ENCODE peak calls at places on chromosome 12, in five cellular contexts. D is mesothelial cell of epicardium, B is OCI-LY7, K is HepG2, J is cardiac muscle cell. A is an unnamed sample.

GRCh38 chr12:55250944-55251343 is 6.5 kb downstream of the OR6C74 start:
- DNase-seq in D (no peak), B (no peak), K (peak), J (no peak), A (no peak)

GRCh38 chr12:108694812-108695278 is 36.5 kb downstream of the CORO1C start:
- DNase-seq in D (no peak), B (no peak), K (no peak), J (no peak), A (no peak)

GRCh38 chr12:118436986-118437385 is 60.6 kb downstream of the SUDS3 start:
- DNase-seq in D (no peak), B (no peak), K (no peak), J (no peak), A (no peak)

GRCh38 chr12:49890096-49890461 is 13.6 kb downstream of the FAIM2 start:
- DNase-seq in D (no peak), B (no peak), K (no peak), J (no peak), A (no peak)

GRCh38 chr12:24608637-24609285 is 340.1 kb downstream of the BCAT1 start:
- DNase-seq in D (no peak), B (no peak), K (no peak), J (no peak), A (no peak)

GRCh38 chr12:46445551-46446235 is 73.1 kb upstream of the SLC38A2 start:
- DNase-seq in D (no peak), B (no peak), K (no peak), J (no peak), A (no peak)

GRCh38 chr12:81081726-81082125 is 3.8 kb downstream of the ACSS3 start:
- DNase-seq in D (no peak), B (no peak), K (no peak), J (no peak), A (no peak)

GRCh38 chr12:99915251-99916082 is 69.3 kb downstream of the ANKS1B start:
- DNase-seq in D (no peak), B (no peak), K (no peak), J (no peak), A (no peak)

GRCh38 chr12:110312581-110313360 is 31.7 kb downstream of the ATP2A2 start:
- DNase-seq in D (no peak), B (no peak), K (no peak), J (no peak), A (no peak)

GRCh38 chr12:52515927-52516831 is 4.0 kb downstream of the KRT5 start:
- DNase-seq in D (no peak), B (no peak), K (no peak), J (no peak), A (no peak)

GRCh38 chr12:9344540-9344939 is 136.3 kb upstream of the PZP start:
- DNase-seq in D (no peak), B (no peak), K (no peak), J (no peak), A (no peak)

GRCh38 chr12:122421815-122422737 is at the start of gene CLIP1:
- DNase-seq in D (peak), B (peak), K (peak), J (peak), A (no peak)

GRCh38 chr12:57213068-57213715 is 3.4 kb upstream of the NXPH4 start:
- DNase-seq in D (peak), B (peak), K (peak), J (peak), A (peak)

DNA sequence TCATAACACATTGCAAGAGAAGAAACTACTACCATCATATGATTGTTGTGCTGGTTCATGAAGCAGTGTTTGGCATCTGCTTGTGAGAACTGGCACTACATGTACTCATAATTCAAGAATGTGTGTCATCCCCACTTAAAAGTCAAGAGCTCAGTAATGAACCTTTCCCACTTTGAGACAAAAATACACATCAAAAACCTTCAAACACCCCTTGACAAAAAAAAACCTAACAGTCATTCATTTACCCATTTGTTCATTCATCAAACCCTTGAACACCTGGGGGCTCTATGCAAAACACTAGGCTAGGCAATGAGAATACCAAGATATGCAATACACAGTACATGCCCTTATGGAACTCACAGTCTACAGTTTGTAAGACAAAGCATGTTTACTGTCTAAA is 40.0 kb downstream of the KIF21A start:
- DNase-seq in D (no peak), B (no peak), K (no peak), J (no peak), A (no peak)
- TF ChIP-seq CTCF in D (no peak), B (no peak), K (no peak), J (no peak), A (no peak)

DNA sequence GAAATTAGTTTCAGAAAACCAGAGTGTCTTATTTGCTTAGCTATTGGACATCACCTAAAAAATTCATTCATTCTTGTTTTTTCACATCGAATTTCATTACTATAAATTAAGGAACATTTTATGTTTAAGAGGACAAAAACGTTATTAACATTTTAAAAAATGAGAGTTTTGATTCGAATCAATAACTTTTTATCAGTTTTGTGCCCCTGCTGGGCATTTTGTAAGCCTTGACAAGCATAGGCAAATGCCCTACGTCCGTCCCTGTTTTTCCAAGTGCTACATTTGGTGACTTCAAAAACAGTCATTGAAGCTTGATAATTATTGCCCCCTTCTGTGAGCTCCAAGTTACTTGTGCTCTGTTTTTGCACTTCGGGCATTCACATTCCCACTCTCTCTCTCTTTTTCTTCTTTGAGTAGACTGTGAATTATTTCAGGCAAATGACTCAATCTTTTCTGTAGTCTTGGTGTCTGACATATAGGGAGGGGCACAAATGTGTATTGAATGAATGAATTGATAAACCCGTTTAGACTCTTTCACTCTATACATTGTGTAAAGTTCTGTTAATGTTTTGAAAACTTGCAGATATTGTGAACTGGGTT is 1.2 kb downstream of the APAF1 start:
- DNase-seq in D (no peak), B (peak), K (peak), J (peak), A (no peak)
- TF ChIP-seq CTCF in D (no peak), B (peak), K (no peak), J (no peak), A (no peak)

GRCh38 chr12:552466-552865 is 92.7 kb downstream of the B4GALNT3 start:
- DNase-seq in D (no peak), B (no peak), K (no peak), J (peak), A (no peak)
- TF ChIP-seq CTCF in D (no peak), B (no peak), K (no peak), J (no peak), A (no peak)

GRCh38 chr12:27666510-27666909 is 29.7 kb upstream of the REP15 start:
- DNase-seq in D (no peak), B (no peak), K (peak), J (no peak), A (no peak)
- TF ChIP-seq CTCF in D (no peak), B (no peak), K (no peak), J (no peak), A (no peak)

A was measured in D721Med.